ENCODE peak calls at places on chromosome 6, in four cellular contexts. One of them, this sample, is unnamed.

GRCh38 chr6:156839591-156840001 is 62.4 kb downstream of the ARID1B start:
- DNase-seq in stimulated activated CD8-positive, alpha-beta memory T cell treated with anti-CD3 and anti-CD28 coated beads, Interleukin-7, amount 100 ng/mL, for 48 hours: no peak
- DNase-seq in HCEC 1CT: no peak
- DNase-seq in dorsolateral prefrontal cortex: no peak
- DNase-seq in this sample: no peak

GRCh38 chr6:31402324-31403282 is 792 bp upstream of the MICA start:
- DNase-seq in stimulated activated CD8-positive, alpha-beta memory T cell treated with anti-CD3 and anti-CD28 coated beads, Interleukin-7, amount 100 ng/mL, for 48 hours: no peak
- DNase-seq in dorsolateral prefrontal cortex: no peak
- DNase-seq in HCEC 1CT: peak; percentile 51
- DNase-seq in this sample: peak; percentile 71

GRCh38 chr6:130473886-130474285 is 108.1 kb downstream of the TMEM200A start:
- DNase-seq in stimulated activated CD8-positive, alpha-beta memory T cell treated with anti-CD3 and anti-CD28 coated beads, Interleukin-7, amount 100 ng/mL, for 48 hours: no peak
- DNase-seq in HCEC 1CT: peak; percentile 89
- DNase-seq in dorsolateral prefrontal cortex: no peak
- DNase-seq in this sample: peak; percentile 70

GRCh38 chr6:119280586-119281163 is 68.9 kb downstream of the MAN1A1 start:
- DNase-seq in dorsolateral prefrontal cortex: no peak
- DNase-seq in stimulated activated CD8-positive, alpha-beta memory T cell treated with anti-CD3 and anti-CD28 coated beads, Interleukin-7, amount 100 ng/mL, for 48 hours: no peak
- DNase-seq in HCEC 1CT: peak; percentile 57
- DNase-seq in this sample: no peak

GRCh38 chr6:32785781-32786533 is 22.6 kb upstream of the HLA-DQB2 start:
- DNase-seq in HCEC 1CT: peak; percentile 57
- DNase-seq in dorsolateral prefrontal cortex: no peak
- DNase-seq in stimulated activated CD8-positive, alpha-beta memory T cell treated with anti-CD3 and anti-CD28 coated beads, Interleukin-7, amount 100 ng/mL, for 48 hours: no peak
- DNase-seq in this sample: peak; percentile 76

GRCh38 chr6:169587992-169588391 is 113.8 kb downstream of the WDR27 start:
- DNase-seq in HCEC 1CT: no peak
- DNase-seq in stimulated activated CD8-positive, alpha-beta memory T cell treated with anti-CD3 and anti-CD28 coated beads, Interleukin-7, amount 100 ng/mL, for 48 hours: no peak
- DNase-seq in dorsolateral prefrontal cortex: no peak
- DNase-seq in this sample: no peak

GRCh38 chr6:78771619-78772018 is 95.7 kb upstream of the IRAK1BP1 start:
- DNase-seq in stimulated activated CD8-positive, alpha-beta memory T cell treated with anti-CD3 and anti-CD28 coated beads, Interleukin-7, amount 100 ng/mL, for 48 hours: no peak
- DNase-seq in HCEC 1CT: no peak
- DNase-seq in dorsolateral prefrontal cortex: no peak
- DNase-seq in this sample: no peak

GRCh38 chr6:141906569-141907080 is 226.1 kb upstream of the GJE1 start:
- DNase-seq in dorsolateral prefrontal cortex: no peak
- DNase-seq in HCEC 1CT: no peak
- DNase-seq in stimulated activated CD8-positive, alpha-beta memory T cell treated with anti-CD3 and anti-CD28 coated beads, Interleukin-7, amount 100 ng/mL, for 48 hours: no peak
- DNase-seq in this sample: no peak

This sample was measured in RKO.